ENCODE peak calls at places on chromosomes 4 and X, in eight cellular contexts. F is LNCaP clone FGC, E is right atrium auricular region, H is GDM1, L is neural crest cell, W is NCI-H774, S is non-pigmented ciliary epithelial cell, P is renal cortical epithelial cell. B is an unnamed sample.

GRCh38 chr4:27149541-27150212 is 289.0 kb downstream of the STIM2 start:
- DNase-seq in P (peak), S (peak), H (no peak), W (no peak), F (no peak), E (no peak), L (no peak), B (no peak)

GRCh38 chrX:56802921-56803848 is 74.1 kb downstream of the NBDY start:
- DNase-seq in W (no peak), H (peak), F (peak), P (peak), L (peak), S (no peak), E (peak), B (peak)

GRCh38 chrX:13005671-13006473 is 31.0 kb downstream of the TMSB4X start:
- DNase-seq in P (no peak), L (no peak), E (no peak), H (no peak), S (no peak), W (no peak), F (no peak), B (no peak)

GRCh38 chr4:10102193-10102980 is 14.2 kb downstream of the WDR1 start:
- DNase-seq in W (no peak), P (no peak), E (no peak), S (no peak), F (no peak), H (no peak), L (no peak), B (no peak)

GRCh38 chr4:123832173-123833026 is 435.8 kb downstream of the SPRY1 start:
- DNase-seq in L (no peak), P (peak), H (no peak), E (peak), F (no peak), S (peak), W (no peak), B (no peak)

GRCh38 chr4:84632092-84632491 is 49.2 kb downstream of the CDS1 start:
- DNase-seq in S (peak), H (no peak), W (no peak), P (peak), L (no peak), E (no peak), F (no peak), B (no peak)

GRCh38 chr4:48109413-48110263 is 24.4 kb downstream of the TXK start:
- DNase-seq in F (no peak), H (peak), S (no peak), P (peak), W (peak), E (no peak), L (no peak), B (peak)

GRCh38 chrX:150688911-150689451 is 4.2 kb upstream of the MTMR1 start:
- DNase-seq in S (peak), P (peak), E (no peak), H (no peak), W (no peak), L (no peak), F (no peak), B (no peak)

GRCh38 chrX:135384161-135384836 is 37.4 kb upstream of the SMIM10L2A start:
- DNase-seq in E (no peak), L (no peak), W (no peak), F (no peak), H (no peak), S (no peak), P (no peak), B (no peak)

GRCh38 chr4:76658231-76659102 is 223.4 kb downstream of the SHROOM3 start:
- DNase-seq in L (no peak), S (no peak), F (no peak), E (no peak), H (no peak), W (no peak), P (peak), B (no peak)

GRCh38 chrX:153668423-153669173 is 5.0 kb downstream of the PNCK start:
- DNase-seq in F (no peak), W (no peak), S (no peak), L (no peak), E (no peak), H (no peak), P (no peak), B (no peak)

GRCh38 chr4:76562851-76563803 is 128.1 kb downstream of the SHROOM3 start:
- DNase-seq in F (peak), E (no peak), L (no peak), S (no peak), H (no peak), P (peak), W (no peak), B (peak)

GRCh38 chr4:100984901-100985300 is 362.4 kb downstream of the PPP3CA start:
- DNase-seq in S (peak), H (no peak), E (no peak), P (peak), L (no peak), F (no peak), W (no peak), B (no peak)

GRCh38 chrX:39206746-39207145 is 405.5 kb downstream of the MID1IP1 start:
- DNase-seq in P (no peak), F (no peak), S (no peak), L (no peak), W (no peak), H (no peak), E (no peak), B (no peak)

GRCh38 chrX:82589410-82589809 is 918.7 kb upstream of the POU3F4 start:
- DNase-seq in H (no peak), S (no peak), P (peak), W (no peak), F (no peak), E (no peak), L (no peak), B (no peak)

GRCh38 chrX:1062351-1062750 is 150.1 kb downstream of the CRLF2 start:
- DNase-seq in E (no peak), F (no peak), L (no peak), W (no peak), H (no peak), S (no peak), P (no peak), B (no peak)

GRCh38 chr4:140099993-140100392 is 54.0 kb downstream of the MAML3 start:
- DNase-seq in S (no peak), W (no peak), F (no peak), P (no peak), L (no peak), E (peak), H (peak), B (no peak)

GRCh38 chrX:8579602-8580001 is 115.0 kb downstream of the VCX3B start:
- DNase-seq in S (no peak), W (no peak), F (no peak), H (no peak), E (no peak), P (peak), L (no peak), B (no peak)

GRCh38 chr4:30720656-30721352 is 635 bp downstream of the PCDH7 start:
- DNase-seq in P (no peak), L (no peak), F (no peak), W (no peak), E (no peak), S (no peak), H (no peak), B (no peak)

GRCh38 chr4:124883642-124884041 is 171.1 kb upstream of the ANKRD50 start:
- DNase-seq in S (peak), E (no peak), P (peak), L (no peak), F (no peak), W (no peak), H (no peak), B (no peak)

B was measured in HuH-7.